ENCODE peak calls at places on chromosomes 16 and 17, in nine cellular contexts. G is mucosa of gallbladder; W is posterior vena cava; M is NCI-H69; Y is left ventricle myocardium inferior; K is stimulated activated CD8-positive, alpha-beta memory T cell treated with anti-CD3 and anti-CD28 coated beads, Interleukin-4, amount 100 ng/mL, for 1 hour; X is stromal cell of bone marrow; J is GM19239; H is GM12892. L is an unnamed sample.

GRCh38 chr17:82819015-82819414 is 20.8 kb downstream of the ZNF750 start:
- DNase-seq in W (no peak), X (no peak), K (no peak), H (no peak), G (no peak), J (no peak), M (no peak), Y (no peak), L (no peak)

GRCh38 chr16:51151951-51152663 is 1.0 kb upstream of the SALL1 start:
- DNase-seq in W (no peak), X (no peak), M (no peak), G (no peak), H (no peak), J (no peak), K (no peak), Y (no peak), L (peak; percentile 98)

GRCh38 chr17:7281953-7282751 is 634 bp downstream of the SLC2A4 start:
- DNase-seq in M (peak; percentile 30), H (no peak), G (no peak), W (no peak), X (no peak), K (no peak), J (no peak), Y (peak; percentile 87), L (peak; percentile 79)

GRCh38 chr17:57678393-57678792 is 66.7 kb downstream of the CCDC182 start:
- DNase-seq in H (no peak), X (no peak), G (no peak), J (no peak), M (peak; percentile 50), K (no peak), W (no peak), Y (no peak), L (no peak)

GRCh38 chr17:82030470-82031302 is 792 bp upstream of the RAC3 start:
- DNase-seq in Y (peak; percentile 81), H (peak; percentile 93), M (peak; percentile 93), W (peak; percentile 96), K (peak; percentile 66), X (peak; percentile 47), J (peak; percentile 96), G (peak; percentile 77), L (peak; percentile 91)

GRCh38 chr17:43713494-43714162 is 45.0 kb downstream of the SOST start:
- DNase-seq in J (no peak), X (no peak), M (peak; percentile 54), G (peak; percentile 14), K (no peak), H (peak; percentile 40), Y (peak; percentile 40), W (no peak), L (peak; percentile 76)

GRCh38 chr17:36942031-36942599 is 4.8 kb downstream of the LHX1 start:
- DNase-seq in Y (no peak), X (no peak), J (no peak), M (no peak), W (no peak), G (no peak), K (no peak), H (no peak), L (peak; percentile 53)

GRCh38 chr17:60524463-60525346 is 1.3 kb downstream of the APPBP2 start:
- DNase-seq in W (no peak), H (no peak), G (no peak), M (peak; percentile 39), J (no peak), K (no peak), Y (no peak), X (no peak), L (peak; percentile 76)

GRCh38 chr17:73630957-73631595 is 13.2 kb downstream of the SDK2 start:
- DNase-seq in J (no peak), W (peak; percentile 70), M (no peak), X (no peak), H (no peak), Y (no peak), K (no peak), G (no peak), L (peak; percentile 53)

GRCh38 chr17:63445571-63446217 is 412 bp downstream of the CYB561 start:
- DNase-seq in X (no peak), G (no peak), Y (no peak), J (peak; percentile 88), M (peak; percentile 70), H (peak; percentile 83), W (peak; percentile 85), K (no peak), L (peak; percentile 71)

GRCh38 chr17:55641559-55642160 is 81.0 kb downstream of the TMEM100 start:
- DNase-seq in X (peak; percentile 54), G (peak; percentile 69), J (no peak), Y (peak; percentile 63), M (peak; percentile 46), H (no peak), W (peak; percentile 89), K (no peak), L (peak; percentile 98)

GRCh38 chr16:88593489-88593888 is 23.3 kb downstream of the ZC3H18 start:
- DNase-seq in X (no peak), G (no peak), M (no peak), H (no peak), Y (peak; percentile 29), W (no peak), J (no peak), K (no peak), L (no peak)

GRCh38 chr17:59435238-59435637 is 103.8 kb downstream of the YPEL2 start:
- DNase-seq in G (no peak), X (peak; percentile 74), K (no peak), M (peak; percentile 44), Y (no peak), J (no peak), W (no peak), H (no peak), L (peak; percentile 39)

GRCh38 chr16:7367309-7367708 is 34.7 kb downstream of the RBFOX1 start:
- DNase-seq in H (no peak), J (no peak), M (no peak), G (no peak), K (no peak), W (no peak), X (no peak), Y (no peak), L (no peak)

GRCh38 chr17:38449364-38449763 is 21.1 kb downstream of the ARHGAP23 start:
- DNase-seq in W (no peak), M (no peak), H (no peak), G (no peak), Y (no peak), J (no peak), X (no peak), K (no peak), L (peak; percentile 95)

GRCh38 chr17:57938061-57938502 is 17.1 kb downstream of the CUEDC1 start:
- DNase-seq in M (peak; percentile 70), H (no peak), W (no peak), X (no peak), K (no peak), Y (no peak), G (peak; percentile 67), J (no peak), L (no peak)

GRCh38 chr16:37511-37910 is 15.9 kb downstream of the POLR3K start:
- DNase-seq in M (no peak), X (no peak), H (no peak), Y (no peak), K (no peak), J (no peak), G (no peak), W (peak; percentile 38), L (no peak)

GRCh38 chr17:50495217-50495823 is 12.9 kb upstream of the MYCBPAP start:
- DNase-seq in G (no peak), Y (no peak), M (no peak), X (no peak), H (no peak), W (peak; percentile 31), K (no peak), J (no peak), L (no peak)

GRCh38 chr17:58089111-58089510 is 5.9 kb downstream of the DYNLL2 start:
- DNase-seq in J (no peak), K (no peak), Y (no peak), G (no peak), W (no peak), M (no peak), X (no peak), H (no peak), L (no peak)

GRCh38 chr17:31654936-31655335 is 204.1 kb downstream of the COPRS start:
- DNase-seq in K (peak; percentile 3), Y (no peak), W (no peak), J (no peak), G (no peak), H (no peak), M (no peak), X (no peak), L (no peak)

GRCh38 chr17:78458739-78459335 is 80.4 kb downstream of the PGS1 start:
- DNase-seq in G (no peak), K (no peak), W (no peak), J (no peak), Y (no peak), X (no peak), M (no peak), H (no peak), L (no peak)

GRCh38 chr17:76472258-76472645 is 4.8 kb downstream of the AANAT start:
- DNase-seq in X (no peak), M (no peak), K (no peak), J (no peak), W (no peak), Y (no peak), G (no peak), H (no peak), L (no peak)

GRCh38 chr17:80069886-80070177 is 31.5 kb upstream of the GAA start:
- DNase-seq in K (no peak), M (no peak), W (peak; percentile 89), Y (no peak), J (no peak), H (no peak), X (no peak), G (no peak), L (no peak)

GRCh38 chr17:60128171-60128859 is 21.5 kb upstream of the CA4 start:
- DNase-seq in X (no peak), M (no peak), K (no peak), J (no peak), W (no peak), H (no peak), Y (no peak), G (no peak), L (no peak)

GRCh38 chr17:46199379-46199778 is 6.2 kb upstream of the KANSL1 start:
- DNase-seq in J (no peak), G (no peak), X (no peak), Y (no peak), M (no peak), W (no peak), K (no peak), H (no peak), L (no peak)

GRCh38 chr16:62194828-62195227 is 158.6 kb upstream of the CDH8 start:
- DNase-seq in J (no peak), Y (no peak), W (no peak), X (no peak), G (no peak), M (peak; percentile 54), K (no peak), H (no peak), L (no peak)

GRCh38 chr16:86740817-86741799 is 162.8 kb downstream of the FOXL1 start:
- DNase-seq in W (peak; percentile 84), X (peak; percentile 68), H (no peak), Y (peak; percentile 72), G (peak; percentile 22), K (no peak), J (no peak), M (no peak), L (peak; percentile 97)

GRCh38 chr17:1069847-1070246 is 72.9 kb downstream of the TIMM22 start:
- DNase-seq in W (no peak), J (no peak), H (no peak), X (no peak), Y (no peak), G (no peak), K (no peak), M (no peak), L (no peak)

GRCh38 chr17:68346448-68346847 is 55.2 kb downstream of the ARSG start:
- DNase-seq in G (peak; percentile 23), X (no peak), W (peak; percentile 84), K (peak; percentile 23), Y (peak; percentile 21), H (peak; percentile 57), J (peak; percentile 54), M (no peak), L (no peak)

GRCh38 chr17:9924735-9925191 is 19.7 kb upstream of the RCVRN start:
- DNase-seq in Y (peak; percentile 14), K (no peak), J (peak; percentile 62), M (peak; percentile 43), H (peak; percentile 34), W (no peak), G (peak; percentile 19), X (peak; percentile 55), L (peak; percentile 96)

GRCh38 chr17:56185905-56186783 is 32.9 kb downstream of the ANKFN1 start:
- DNase-seq in H (no peak), Y (no peak), K (no peak), G (no peak), W (no peak), M (no peak), X (peak; percentile 55), J (no peak), L (no peak)

L was measured in left kidney.